ENCODE peak calls at places on chromosomes 12 and 14, in four cellular contexts. One of them, this sample, is unnamed.

GRCh38 chr12:100758083-100758482 is 36.5 kb upstream of the ANO4 start:
- DNase-seq in GM23248: no peak
- DNase-seq in Karpas-422: no peak
- DNase-seq in hepatocyte: no peak
- DNase-seq in this sample: no peak

GRCh38 chr14:42111355-42111754 is 504.7 kb downstream of the LRFN5 start:
- DNase-seq in GM23248: no peak
- DNase-seq in Karpas-422: no peak
- DNase-seq in hepatocyte: no peak
- DNase-seq in this sample: no peak

GRCh38 chr12:2854669-2855453 is 2.0 kb downstream of the TEX52 start:
- DNase-seq in GM23248: no peak
- DNase-seq in Karpas-422: no peak
- DNase-seq in hepatocyte: no peak
- DNase-seq in this sample: no peak

GRCh38 chr12:124496584-124496983 is 70.8 kb downstream of the NCOR2 start:
- DNase-seq in GM23248: peak; percentile 63
- DNase-seq in Karpas-422: peak; percentile 76
- DNase-seq in hepatocyte: no peak
- DNase-seq in this sample: no peak

GRCh38 chr14:35159742-35160409 is 37.5 kb downstream of the PRORP start:
- DNase-seq in GM23248: peak; percentile 96
- DNase-seq in Karpas-422: no peak
- DNase-seq in hepatocyte: peak; percentile 79
- DNase-seq in this sample: peak; percentile 7

GRCh38 chr12:89976866-89977265 is 268.2 kb upstream of the ATP2B1 start:
- DNase-seq in GM23248: peak; percentile 29
- DNase-seq in Karpas-422: no peak
- DNase-seq in hepatocyte: no peak
- DNase-seq in this sample: no peak

GRCh38 chr14:70098257-70098809 is 90.4 kb downstream of the SLC8A3 start:
- DNase-seq in GM23248: peak; percentile 10
- DNase-seq in Karpas-422: no peak
- DNase-seq in hepatocyte: peak; percentile 9
- DNase-seq in this sample: no peak

GRCh38 chr12:1848146-1848545 is 27.8 kb downstream of the LRTM2 start:
- DNase-seq in GM23248: no peak
- DNase-seq in Karpas-422: no peak
- DNase-seq in hepatocyte: no peak
- DNase-seq in this sample: no peak

GRCh38 chr12:46404225-46404631 is 31.7 kb upstream of the SLC38A2 start:
- DNase-seq in GM23248: peak; percentile 72
- DNase-seq in Karpas-422: no peak
- DNase-seq in hepatocyte: no peak
- DNase-seq in this sample: no peak

GRCh38 chr14:55847766-55848165 is 267.8 kb downstream of the KTN1 start:
- DNase-seq in GM23248: peak; percentile 73
- DNase-seq in Karpas-422: no peak
- DNase-seq in hepatocyte: no peak
- DNase-seq in this sample: no peak

GRCh38 chr14:77307099-77307496 is 13.6 kb downstream of the POMT2 start:
- DNase-seq in GM23248: peak; percentile 41
- DNase-seq in Karpas-422: no peak
- DNase-seq in hepatocyte: peak; percentile 37
- DNase-seq in this sample: no peak

GRCh38 chr12:112575559-112576067 is 156.9 kb downstream of the PTPN11 start:
- DNase-seq in GM23248: no peak
- DNase-seq in Karpas-422: no peak
- DNase-seq in hepatocyte: no peak
- DNase-seq in this sample: no peak

GRCh38 chr12:32533971-32534590 is 134.7 kb downstream of the FGD4 start:
- DNase-seq in GM23248: peak; percentile 88
- DNase-seq in Karpas-422: peak; percentile 50
- DNase-seq in hepatocyte: peak; percentile 84
- DNase-seq in this sample: peak; percentile 53

GRCh38 chr14:67567654-67568053 is 32.4 kb downstream of the PIGH start:
- DNase-seq in GM23248: no peak
- DNase-seq in Karpas-422: no peak
- DNase-seq in hepatocyte: peak; percentile 49
- DNase-seq in this sample: peak; percentile 68

GRCh38 chr12:49092086-49092815 is 2.4 kb downstream of the DHH start:
- DNase-seq in GM23248: peak; percentile 75
- DNase-seq in Karpas-422: peak; percentile 79
- DNase-seq in hepatocyte: peak; percentile 47
- DNase-seq in this sample: peak; percentile 47

GRCh38 chr14:20857630-20858261 is 33.4 kb upstream of the RNASE3 start:
- DNase-seq in GM23248: peak; percentile 70
- DNase-seq in Karpas-422: peak; percentile 89
- DNase-seq in hepatocyte: peak; percentile 83
- DNase-seq in this sample: peak; percentile 48

GRCh38 chr14:20455355-20456300 is 602 bp downstream of the APEX1 start:
- DNase-seq in GM23248: peak; percentile 93
- DNase-seq in Karpas-422: peak; percentile 97
- DNase-seq in hepatocyte: peak; percentile 89
- DNase-seq in this sample: peak; percentile 69

GRCh38 chr12:89985935-89986334 is 277.3 kb upstream of the ATP2B1 start:
- DNase-seq in GM23248: no peak
- DNase-seq in Karpas-422: no peak
- DNase-seq in hepatocyte: no peak
- DNase-seq in this sample: no peak

GRCh38 chr12:6753772-6754356 is 923 bp upstream of the MLF2 start:
- DNase-seq in GM23248: no peak
- DNase-seq in Karpas-422: no peak
- DNase-seq in hepatocyte: peak; percentile 49
- DNase-seq in this sample: no peak

GRCh38 chr12:41981758-41982157 is 162.9 kb downstream of the GXYLT1 start:
- DNase-seq in GM23248: peak; percentile 36
- DNase-seq in Karpas-422: no peak
- DNase-seq in hepatocyte: no peak
- DNase-seq in this sample: no peak

GRCh38 chr12:15212877-15213276 is 8.3 kb downstream of the RERG start:
- DNase-seq in GM23248: no peak
- DNase-seq in Karpas-422: no peak
- DNase-seq in hepatocyte: no peak
- DNase-seq in this sample: no peak

GRCh38 chr12:64088431-64089349 is 133.4 kb downstream of the KICS2 start:
- DNase-seq in GM23248: peak; percentile 96
- DNase-seq in Karpas-422: no peak
- DNase-seq in hepatocyte: peak; percentile 80
- DNase-seq in this sample: peak; percentile 94

GRCh38 chr14:80212025-80212402 is 710 bp upstream of the DIO2 start:
- DNase-seq in GM23248: peak; percentile 76
- DNase-seq in Karpas-422: peak; percentile 63
- DNase-seq in hepatocyte: peak; percentile 49
- DNase-seq in this sample: no peak

GRCh38 chr12:83432176-83432719 is 745.5 kb downstream of the TMTC2 start:
- DNase-seq in GM23248: no peak
- DNase-seq in Karpas-422: no peak
- DNase-seq in hepatocyte: no peak
- DNase-seq in this sample: no peak

GRCh38 chr14:102898298-102898697 is 24.2 kb upstream of the AMN start:
- DNase-seq in GM23248: no peak
- DNase-seq in Karpas-422: no peak
- DNase-seq in hepatocyte: no peak
- DNase-seq in this sample: no peak

GRCh38 chr12:18304609-18305008 is 43.3 kb downstream of the PIK3C2G start:
- DNase-seq in GM23248: no peak
- DNase-seq in Karpas-422: no peak
- DNase-seq in hepatocyte: no peak
- DNase-seq in this sample: no peak

GRCh38 chr14:59217011-59217410 is 28.5 kb downstream of the DAAM1 start:
- DNase-seq in GM23248: no peak
- DNase-seq in Karpas-422: no peak
- DNase-seq in hepatocyte: no peak
- DNase-seq in this sample: no peak

GRCh38 chr14:59332727-59333126 is 132.5 kb downstream of the GPR135 start:
- DNase-seq in GM23248: peak; percentile 93
- DNase-seq in Karpas-422: no peak
- DNase-seq in hepatocyte: peak; percentile 62
- DNase-seq in this sample: no peak

GRCh38 chr12:3276226-3276625 is 199.0 kb downstream of the TSPAN9 start:
- DNase-seq in GM23248: no peak
- DNase-seq in Karpas-422: no peak
- DNase-seq in hepatocyte: no peak
- DNase-seq in this sample: no peak

GRCh38 chr14:98458702-98459101 is 813.3 kb downstream of the BCL11B start:
- DNase-seq in GM23248: no peak
- DNase-seq in Karpas-422: no peak
- DNase-seq in hepatocyte: no peak
- DNase-seq in this sample: no peak
- H3K9me2 ChIP-seq in GM23248: no peaks in the 10 kb centered on the region
- H3K9me2 ChIP-seq in Karpas-422: no peaks in the 10 kb centered on the region
- H3K9me2 ChIP-seq in hepatocyte: no peaks in the 10 kb centered on the region
- H3K9me2 ChIP-seq in this sample: no peaks in the 10 kb centered on the region

GRCh38 chr12:109983432-109984142 is 12.6 kb downstream of the GIT2 start:
- DNase-seq in GM23248: no peak
- DNase-seq in Karpas-422: no peak
- DNase-seq in hepatocyte: no peak
- DNase-seq in this sample: no peak

GRCh38 chr12:109981311-109981710 is 14.9 kb downstream of the GIT2 start:
- DNase-seq in GM23248: no peak
- DNase-seq in Karpas-422: no peak
- DNase-seq in hepatocyte: no peak
- DNase-seq in this sample: no peak

GRCh38 chr12:109987615-109988014 is 8.6 kb downstream of the GIT2 start:
- DNase-seq in GM23248: no peak
- DNase-seq in Karpas-422: no peak
- DNase-seq in hepatocyte: no peak
- DNase-seq in this sample: no peak

GRCh38 chr12:109982211-109982610 is 14.0 kb downstream of the GIT2 start:
- DNase-seq in GM23248: peak; percentile 79
- DNase-seq in Karpas-422: no peak
- DNase-seq in hepatocyte: no peak
- DNase-seq in this sample: no peak
- H3K9me2 ChIP-seq in GM23248: no peaks in the 10 kb centered on the region
- H3K9me2 ChIP-seq in Karpas-422: no peaks in the 10 kb centered on the region
- H3K9me2 ChIP-seq in hepatocyte: no peaks in the 10 kb centered on the region
- H3K9me2 ChIP-seq in this sample: no peaks in the 10 kb centered on the region

GRCh38 chr14:105305769-105306168 is 5.0 kb upstream of the BRF1 start:
- DNase-seq in GM23248: no peak
- DNase-seq in Karpas-422: no peak
- DNase-seq in hepatocyte: no peak
- DNase-seq in this sample: no peak

GRCh38 chr14:105305350-105305749 is 4.5 kb upstream of the BRF1 start:
- DNase-seq in GM23248: no peak
- DNase-seq in Karpas-422: no peak
- DNase-seq in hepatocyte: no peak
- DNase-seq in this sample: no peak

GRCh38 chr14:105301103-105301914 is 508 bp upstream of the BRF1 start:
- DNase-seq in GM23248: peak; percentile 98
- DNase-seq in Karpas-422: peak; percentile 98
- DNase-seq in hepatocyte: peak; percentile 99
- DNase-seq in this sample: peak; percentile 86

GRCh38 chr14:105304565-105304964 is 3.8 kb upstream of the BRF1 start:
- DNase-seq in GM23248: no peak
- DNase-seq in Karpas-422: no peak
- DNase-seq in hepatocyte: no peak
- DNase-seq in this sample: no peak

DNA sequence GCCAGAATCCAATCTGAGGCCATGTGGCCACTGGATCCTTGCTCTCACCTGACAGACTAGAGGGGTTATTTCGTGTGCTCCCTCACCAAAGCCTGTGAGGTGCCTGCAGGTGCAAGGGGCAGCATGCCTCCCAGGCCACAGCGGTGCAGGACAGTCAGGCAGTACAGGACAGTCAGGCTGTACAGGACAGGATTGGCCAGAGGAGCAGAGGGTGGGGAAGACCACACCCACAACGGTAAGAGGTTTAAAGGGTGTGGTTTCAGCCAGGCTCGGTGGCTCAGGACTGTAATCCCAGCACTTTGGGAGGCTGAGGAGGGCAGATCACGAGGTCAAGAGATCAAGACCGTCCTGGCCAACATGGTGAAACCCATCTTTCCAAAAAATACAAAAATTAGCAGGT is 3.1 kb upstream of the BRF1 start:
- DNase-seq in GM23248: no peak
- DNase-seq in Karpas-422: no peak
- DNase-seq in hepatocyte: no peak
- DNase-seq in this sample: no peak
- H3K9me2 ChIP-seq in GM23248: no peaks in the 10 kb centered on the region
- H3K9me2 ChIP-seq in Karpas-422: no peaks in the 10 kb centered on the region
- H3K9me2 ChIP-seq in hepatocyte: no peaks in the 10 kb centered on the region
- H3K9me2 ChIP-seq in this sample: no peaks in the 10 kb centered on the region

GRCh38 chr14:31196839-31197477 is 10.6 kb downstream of the HECTD1 start:
- DNase-seq in GM23248: no peak
- DNase-seq in Karpas-422: no peak
- DNase-seq in hepatocyte: no peak
- DNase-seq in this sample: no peak
- H3K9me2 ChIP-seq in GM23248: no peaks in the 10 kb centered on the region
- H3K9me2 ChIP-seq in Karpas-422: no peaks in the 10 kb centered on the region
- H3K9me2 ChIP-seq in hepatocyte: no peaks in the 10 kb centered on the region
- H3K9me2 ChIP-seq in this sample: no peaks in the 10 kb centered on the region

DNA sequence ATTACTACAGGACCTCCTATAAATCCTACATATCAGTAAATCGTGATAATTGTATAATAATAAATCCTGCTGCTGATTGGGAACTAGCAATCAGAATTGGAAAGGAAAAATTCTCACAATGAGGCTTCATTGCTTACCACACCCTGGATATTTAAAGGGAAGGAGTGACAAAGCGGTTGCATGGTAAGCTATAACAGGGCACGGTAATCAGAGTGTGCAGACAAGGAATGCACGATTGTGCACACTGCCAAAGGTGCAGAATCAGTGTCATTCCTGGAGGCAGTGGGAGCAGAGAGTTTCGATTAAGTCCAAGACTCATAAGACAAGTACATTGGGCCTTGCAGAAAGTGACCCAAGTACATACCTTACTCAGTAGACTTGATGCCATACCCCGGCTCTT is 277.5 kb upstream of the NPAS3 start:
- DNase-seq in GM23248: no peak
- DNase-seq in Karpas-422: no peak
- DNase-seq in hepatocyte: no peak
- DNase-seq in this sample: no peak
- H3K9me2 ChIP-seq in GM23248: peaks cover 3% of the 10 kb centered on the region
- H3K9me2 ChIP-seq in Karpas-422: no peaks in the 10 kb centered on the region
- H3K9me2 ChIP-seq in hepatocyte: no peaks in the 10 kb centered on the region
- H3K9me2 ChIP-seq in this sample: no peaks in the 10 kb centered on the region

DNA sequence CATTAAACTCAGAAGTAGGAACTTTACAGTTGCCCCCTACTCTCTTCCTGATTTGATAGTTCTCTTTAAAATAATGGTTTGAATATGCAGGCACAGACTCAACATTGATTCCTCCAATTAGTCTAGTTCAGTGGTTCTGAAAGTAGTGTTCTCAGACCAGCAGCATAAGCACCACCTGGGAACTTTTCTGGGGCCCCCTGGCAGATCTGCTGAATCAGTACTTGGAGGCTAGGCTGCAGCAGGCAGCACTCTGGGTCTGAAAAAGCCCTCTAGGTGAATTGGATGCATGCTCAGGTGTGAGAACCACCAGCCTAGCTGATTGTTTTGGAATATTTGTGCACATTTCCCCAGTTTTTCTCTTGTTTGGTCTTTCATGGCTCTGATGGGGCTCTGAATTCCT is 198.6 kb upstream of the NOS1 start:
- DNase-seq in GM23248: no peak
- DNase-seq in Karpas-422: no peak
- DNase-seq in hepatocyte: no peak
- DNase-seq in this sample: no peak
- H3K9me2 ChIP-seq in GM23248: no peaks in the 10 kb centered on the region
- H3K9me2 ChIP-seq in Karpas-422: no peaks in the 10 kb centered on the region
- H3K9me2 ChIP-seq in hepatocyte: no peaks in the 10 kb centered on the region
- H3K9me2 ChIP-seq in this sample: no peaks in the 10 kb centered on the region